ENCODE peak calls at places on chromosomes 1 and 21, in eight cellular contexts. One of them, this sample, is unnamed.
A peak's percentile ranks its signal among the peaks of the same experiment; 100 is the strongest.

GRCh38 chr1:5948681-5949005 is 43.6 kb downstream of the NPHP4 start:
- DNase-seq in GDM1: no peak
- DNase-seq in BJ: no peak
- DNase-seq in GM13977: no peak
- DNase-seq in left ventricle myocardium inferior: no peak
- DNase-seq in body of pancreas: no peak
- DNase-seq in GM23248: no peak
- DNase-seq in mucosa of gallbladder: no peak
- DNase-seq in this sample: no peak

GRCh38 chr1:11697188-11697892 is 5.8 kb downstream of the DRAXIN start:
- DNase-seq in GM23248: no peak
- DNase-seq in left ventricle myocardium inferior: no peak
- DNase-seq in GM13977: no peak
- DNase-seq in mucosa of gallbladder: no peak
- DNase-seq in GDM1: no peak
- DNase-seq in BJ: no peak
- DNase-seq in body of pancreas: no peak
- DNase-seq in this sample: no peak

GRCh38 chr1:150192012-150192411 is 42.3 kb downstream of the PLEKHO1 start:
- DNase-seq in BJ: no peak
- DNase-seq in GM23248: peak; percentile 48
- DNase-seq in body of pancreas: no peak
- DNase-seq in GDM1: no peak
- DNase-seq in mucosa of gallbladder: no peak
- DNase-seq in GM13977: no peak
- DNase-seq in left ventricle myocardium inferior: no peak
- DNase-seq in this sample: no peak

GRCh38 chr1:236982380-236982779 is 21.9 kb downstream of the MT1HL1 start:
- DNase-seq in GDM1: no peak
- DNase-seq in BJ: no peak
- DNase-seq in body of pancreas: no peak
- DNase-seq in GM13977: no peak
- DNase-seq in mucosa of gallbladder: no peak
- DNase-seq in GM23248: no peak
- DNase-seq in left ventricle myocardium inferior: no peak
- DNase-seq in this sample: no peak

GRCh38 chr21:38819719-38820147 is 14.0 kb downstream of the ETS2 start:
- DNase-seq in GM13977: no peak
- DNase-seq in body of pancreas: no peak
- DNase-seq in BJ: peak; percentile 19
- DNase-seq in GDM1: no peak
- DNase-seq in left ventricle myocardium inferior: no peak
- DNase-seq in mucosa of gallbladder: peak; percentile 78
- DNase-seq in GM23248: peak; percentile 68
- DNase-seq in this sample: no peak

GRCh38 chr1:208335386-208335785 is 91.2 kb upstream of the PLXNA2 start:
- DNase-seq in body of pancreas: no peak
- DNase-seq in BJ: no peak
- DNase-seq in GM23248: no peak
- DNase-seq in GM13977: no peak
- DNase-seq in left ventricle myocardium inferior: no peak
- DNase-seq in mucosa of gallbladder: no peak
- DNase-seq in GDM1: no peak
- DNase-seq in this sample: no peak

GRCh38 chr1:228283043-228283371 is 75.2 kb downstream of the OBSCN start:
- DNase-seq in mucosa of gallbladder: no peak
- DNase-seq in GM13977: no peak
- DNase-seq in GM23248: no peak
- DNase-seq in BJ: no peak
- DNase-seq in body of pancreas: no peak
- DNase-seq in left ventricle myocardium inferior: peak; percentile 13
- DNase-seq in GDM1: no peak
- DNase-seq in this sample: no peak

GRCh38 chr21:20882462-20883415 is 115.5 kb upstream of the NCAM2 start:
- DNase-seq in GDM1: peak; percentile 38
- DNase-seq in BJ: no peak
- DNase-seq in mucosa of gallbladder: peak; percentile 18
- DNase-seq in body of pancreas: peak; percentile 56
- DNase-seq in left ventricle myocardium inferior: no peak
- DNase-seq in GM23248: peak; percentile 20
- DNase-seq in GM13977: no peak
- DNase-seq in this sample: no peak

GRCh38 chr21:32114434-32115063 is 164.3 kb downstream of the MIS18A start:
- DNase-seq in body of pancreas: no peak
- DNase-seq in GM23248: peak; percentile 46
- DNase-seq in mucosa of gallbladder: no peak
- DNase-seq in BJ: no peak
- DNase-seq in GM13977: no peak
- DNase-seq in left ventricle myocardium inferior: no peak
- DNase-seq in GDM1: no peak
- DNase-seq in this sample: no peak

GRCh38 chr21:45973475-45974072 is 8.0 kb upstream of the COL6A1 start:
- DNase-seq in left ventricle myocardium inferior: peak; percentile 87
- DNase-seq in GM13977: peak; percentile 94
- DNase-seq in body of pancreas: peak; percentile 78
- DNase-seq in GDM1: peak; percentile 24
- DNase-seq in mucosa of gallbladder: peak; percentile 77
- DNase-seq in GM23248: peak; percentile 90
- DNase-seq in BJ: no peak
- DNase-seq in this sample: peak; percentile 22

GRCh38 chr1:74964508-74964907 is 169.7 kb upstream of the LHX8 start:
- DNase-seq in GM23248: peak; percentile 8
- DNase-seq in mucosa of gallbladder: peak; percentile 48
- DNase-seq in GM13977: no peak
- DNase-seq in left ventricle myocardium inferior: no peak
- DNase-seq in BJ: no peak
- DNase-seq in body of pancreas: peak; percentile 58
- DNase-seq in GDM1: no peak
- DNase-seq in this sample: no peak